ENCODE peak calls at places on chromosomes 11 and 22, in nine cellular contexts. B, L, F, W, K, I, H, D and C are unnamed samples.

GRCh38 chr11:69510471-69511357 is 29.3 kb downstream of the LINC01488 start:
- DNase-seq in B (no peak), L (no peak), F (no peak), W (no peak), K (peak), I (no peak), H (no peak), D (no peak), C (no peak)

GRCh38 chr11:90465553-90465952 is 242.7 kb upstream of the CHORDC1 start:
- DNase-seq in B (no peak), L (no peak), F (no peak), W (no peak), K (no peak), I (no peak), H (no peak), D (no peak), C (no peak)

GRCh38 chr11:20057055-20057943 is 103.0 kb downstream of the DBX1 start:
- DNase-seq in B (no peak), L (no peak), F (no peak), W (no peak), K (peak), I (no peak), H (no peak), D (no peak), C (peak)

GRCh38 chr11:78767409-78767932 is 192.8 kb upstream of the NARS2 start:
- DNase-seq in B (no peak), L (no peak), F (no peak), W (no peak), K (no peak), I (no peak), H (no peak), D (no peak), C (no peak)

GRCh38 chr22:37165066-37165465 is 15.3 kb upstream of the IL2RB start:
- DNase-seq in B (no peak), L (no peak), F (no peak), W (no peak), K (no peak), I (no peak), H (no peak), D (no peak), C (no peak)

GRCh38 chr11:9827700-9828099 is 163.8 kb downstream of the SWAP70 start:
- DNase-seq in B (no peak), L (no peak), F (no peak), W (no peak), K (no peak), I (no peak), H (no peak), D (no peak), C (no peak)

GRCh38 chr11:75733346-75734107 is 15.9 kb downstream of the MOGAT2 start:
- DNase-seq in B (no peak), L (no peak), F (no peak), W (no peak), K (no peak), I (no peak), H (peak), D (no peak), C (no peak)

GRCh38 chr11:63404536-63404935 is 35.0 kb downstream of the SLC22A9 start:
- DNase-seq in B (no peak), L (no peak), F (no peak), W (no peak), K (no peak), I (no peak), H (no peak), D (no peak), C (no peak)

GRCh38 chr11:68142028-68142412 is 20.8 kb upstream of the CHKA start:
- DNase-seq in B (no peak), L (peak), F (no peak), W (no peak), K (no peak), I (no peak), H (no peak), D (no peak), C (no peak)

GRCh38 chr11:37963440-37963839 is 1365.4 kb upstream of the RAG2 start:
- DNase-seq in B (no peak), L (no peak), F (no peak), W (no peak), K (no peak), I (no peak), H (no peak), D (no peak), C (no peak)

GRCh38 chr11:44224867-44225501 is 85.0 kb downstream of the ALX4 start:
- DNase-seq in B (no peak), L (no peak), F (no peak), W (no peak), K (no peak), I (no peak), H (no peak), D (no peak), C (no peak)

GRCh38 chr11:60891103-60891741 is 15.2 kb downstream of the PRPF19 start:
- DNase-seq in B (no peak), L (no peak), F (no peak), W (no peak), K (peak), I (no peak), H (no peak), D (no peak), C (no peak)

GRCh38 chr22:46622081-46622521 is 1.9 kb downstream of the GRAMD4 start:
- DNase-seq in B (peak), L (no peak), F (no peak), W (no peak), K (no peak), I (no peak), H (no peak), D (no peak), C (no peak)

GRCh38 chr11:71251761-71252433 is 480 bp downstream of the SHANK2 start:
- DNase-seq in B (no peak), L (peak), F (peak), W (peak), K (no peak), I (no peak), H (peak), D (peak), C (no peak)

GRCh38 chr11:131579932-131580387 is 209.5 kb downstream of the NTM start:
- DNase-seq in B (peak), L (no peak), F (no peak), W (no peak), K (peak), I (no peak), H (peak), D (peak), C (peak)

GRCh38 chr11:109554951-109555350 is 133.0 kb downstream of the C11orf87 start:
- DNase-seq in B (no peak), L (no peak), F (no peak), W (no peak), K (no peak), I (no peak), H (no peak), D (no peak), C (no peak)

GRCh38 chr22:39997939-39998726 is 3.4 kb downstream of the FAM83F start:
- DNase-seq in B (no peak), L (peak), F (no peak), W (no peak), K (no peak), I (no peak), H (peak), D (no peak), C (no peak)

GRCh38 chr11:115391162-115391561 is 113.1 kb downstream of the CADM1 start:
- DNase-seq in B (no peak), L (no peak), F (no peak), W (no peak), K (no peak), I (no peak), H (no peak), D (no peak), C (no peak)

GRCh38 chr22:48567213-48567975 is 1260.3 kb downstream of the BRD1 start:
- DNase-seq in B (no peak), L (no peak), F (no peak), W (no peak), K (no peak), I (no peak), H (no peak), D (no peak), C (no peak)

GRCh38 chr11:20099527-20099926 is 60.7 kb downstream of the DBX1 start:
- DNase-seq in B (no peak), L (no peak), F (no peak), W (no peak), K (no peak), I (no peak), H (no peak), D (no peak), C (no peak)

GRCh38 chr11:94494200-94494545 is 389 bp downstream of the ANKRD49 start:
- DNase-seq in B (no peak), L (no peak), F (no peak), W (peak), K (no peak), I (no peak), H (no peak), D (no peak), C (no peak)

GRCh38 chr22:27115816-27116256 is 458.4 kb downstream of the MIAT start:
- DNase-seq in B (no peak), L (peak), F (no peak), W (no peak), K (no peak), I (peak), H (no peak), D (no peak), C (no peak)

GRCh38 chr11:69617682-69618081 is 23.3 kb upstream of the CCND1 start:
- DNase-seq in B (no peak), L (no peak), F (no peak), W (no peak), K (no peak), I (no peak), H (no peak), D (no peak), C (no peak)

GRCh38 chr11:59689015-59689414 is 20.2 kb upstream of the PATL1 start:
- DNase-seq in B (no peak), L (no peak), F (no peak), W (no peak), K (no peak), I (no peak), H (no peak), D (no peak), C (no peak)

GRCh38 chr22:21714059-21714770 is 21.4 kb downstream of the YPEL1 start:
- DNase-seq in B (no peak), L (no peak), F (no peak), W (no peak), K (no peak), I (no peak), H (no peak), D (no peak), C (no peak)

GRCh38 chr11:67119577-67120391 is 721 bp downstream of the KDM2A start:
- DNase-seq in B (peak), L (peak), F (peak), W (no peak), K (no peak), I (no peak), H (peak), D (peak), C (no peak)

GRCh38 chr11:34226210-34226609 is 120.8 kb downstream of the NAT10 start:
- DNase-seq in B (no peak), L (no peak), F (no peak), W (no peak), K (no peak), I (no peak), H (no peak), D (no peak), C (no peak)

GRCh38 chr11:61536676-61537270 is 28.2 kb downstream of the LRRC10B start:
- DNase-seq in B (no peak), L (no peak), F (no peak), W (no peak), K (no peak), I (no peak), H (no peak), D (no peak), C (no peak)

GRCh38 chr11:110473666-110474065 is 43.9 kb downstream of the FDX1 start:
- DNase-seq in B (no peak), L (no peak), F (no peak), W (no peak), K (peak), I (no peak), H (no peak), D (no peak), C (no peak)

GRCh38 chr22:50542416-50542927 is 3.2 kb upstream of the KLHDC7B start:
- DNase-seq in B (no peak), L (no peak), F (no peak), W (peak), K (no peak), I (no peak), H (no peak), D (no peak), C (no peak)

GRCh38 chr11:75150079-75150478 is 828 bp upstream of the SLCO2B1 start:
- DNase-seq in B (no peak), L (no peak), F (no peak), W (no peak), K (no peak), I (no peak), H (no peak), D (no peak), C (no peak)

GRCh38 chr11:1039481-1040427 is 3.2 kb upstream of the MUC6 start:
- DNase-seq in B (peak), L (peak), F (no peak), W (no peak), K (peak), I (no peak), H (no peak), D (no peak), C (no peak)

GRCh38 chr11:8545698-8546366 is 48.2 kb downstream of the STK33 start:
- DNase-seq in B (no peak), L (no peak), F (no peak), W (no peak), K (no peak), I (no peak), H (no peak), D (no peak), C (no peak)

GRCh38 chr22:42662114-42663021 is 13.2 kb upstream of the CYB5R3 start:
- DNase-seq in B (peak), L (peak), F (peak), W (peak), K (peak), I (no peak), H (peak), D (peak), C (no peak)

GRCh38 chr11:82701847-82702520 is 31.7 kb downstream of the FAM181B start:
- DNase-seq in B (no peak), L (peak), F (peak), W (no peak), K (peak), I (peak), H (peak), D (peak), C (no peak)

GRCh38 chr11:95917188-95918036 is 6.5 kb downstream of the MTMR2 start:
- DNase-seq in B (no peak), L (no peak), F (no peak), W (no peak), K (peak), I (no peak), H (no peak), D (no peak), C (no peak)

GRCh38 chr11:105862736-105863367 is 159.2 kb downstream of the MSANTD4 start:
- DNase-seq in B (no peak), L (peak), F (no peak), W (peak), K (peak), I (peak), H (no peak), D (no peak), C (peak)

GRCh38 chr11:134949121-134949591 is 537.1 kb upstream of the B3GAT1 start:
- DNase-seq in B (peak), L (no peak), F (no peak), W (no peak), K (peak), I (peak), H (no peak), D (no peak), C (no peak)

GRCh38 chr22:29799217-29799680 is 32.1 kb downstream of the UQCR10 start:
- DNase-seq in B (peak), L (peak), F (no peak), W (no peak), K (peak), I (peak), H (no peak), D (no peak), C (peak)

GRCh38 chr11:96197221-96197620 is 145.8 kb downstream of the MAML2 start:
- DNase-seq in B (no peak), L (no peak), F (no peak), W (no peak), K (peak), I (no peak), H (no peak), D (no peak), C (no peak)

GRCh38 chr11:125871391-125872137 is 15.9 kb upstream of the HYLS1 start:
- DNase-seq in B (no peak), L (peak), F (peak), W (no peak), K (peak), I (peak), H (peak), D (peak), C (no peak)
- TF ChIP-seq CTCF in B (peak), L (no peak), F (peak), W (no peak), K (peak), I (peak), H (peak), D (peak), C (peak)

GRCh38 chr11:2901854-2902783 is 16.5 kb upstream of the CDKN1C start:
- DNase-seq in B (peak), L (peak), F (peak), W (peak), K (peak), I (peak), H (peak), D (peak), C (peak)

GRCh38 chr11:2901196-2901796 is 15.7 kb upstream of the CDKN1C start:
- DNase-seq in B (no peak), L (no peak), F (no peak), W (no peak), K (no peak), I (no peak), H (no peak), D (no peak), C (no peak)

GRCh38 chr11:2902784-2903671 is 17.5 kb upstream of the CDKN1C start:
- DNase-seq in B (no peak), L (peak), F (no peak), W (no peak), K (no peak), I (no peak), H (no peak), D (no peak), C (no peak)

GRCh38 chr11:2904153-2905052 is 18.8 kb upstream of the CDKN1C start:
- DNase-seq in B (no peak), L (peak), F (no peak), W (no peak), K (no peak), I (no peak), H (no peak), D (no peak), C (no peak)

DNA sequence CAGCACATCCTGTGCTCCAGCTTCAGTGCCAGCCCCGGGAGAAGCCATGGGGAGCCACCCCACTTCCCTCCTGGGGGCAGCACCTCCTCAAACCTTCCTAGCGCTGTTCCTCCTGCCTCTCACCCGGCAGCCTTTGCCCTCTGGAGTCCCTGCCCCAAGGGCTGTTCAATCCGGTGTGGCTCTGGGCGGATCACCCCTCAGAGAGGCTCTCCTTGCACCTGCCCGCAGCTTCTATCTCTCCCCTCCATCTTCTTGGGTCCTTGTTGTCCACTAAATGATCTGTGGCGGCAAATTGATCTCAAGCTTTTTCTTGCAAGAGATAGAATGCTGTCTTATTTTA is 18.1 kb upstream of the CDKN1C start:
- DNase-seq in B (no peak), L (no peak), F (no peak), W (no peak), K (no peak), I (no peak), H (no peak), D (no peak), C (no peak)
- TF ChIP-seq CTCF in B (no peak), L (no peak), F (no peak), W (no peak), K (no peak), I (peak), H (no peak), D (no peak), C (no peak)

GRCh38 chr22:23403720-23404688 is 176.1 kb downstream of the IGLL1 start:
- DNase-seq in B (no peak), L (no peak), F (no peak), W (no peak), K (no peak), I (no peak), H (no peak), D (no peak), C (no peak)

GRCh38 chr22:23403152-23403719 is 176.9 kb downstream of the IGLL1 start:
- DNase-seq in B (no peak), L (no peak), F (no peak), W (no peak), K (no peak), I (no peak), H (no peak), D (no peak), C (no peak)

GRCh38 chr22:23401910-23402274 is 178.2 kb downstream of the IGLL1 start:
- DNase-seq in B (no peak), L (no peak), F (no peak), W (no peak), K (no peak), I (no peak), H (peak), D (no peak), C (no peak)

GRCh38 chr22:23401111-23401909 is 178.8 kb downstream of the IGLL1 start:
- DNase-seq in B (no peak), L (no peak), F (no peak), W (no peak), K (no peak), I (no peak), H (no peak), D (no peak), C (peak)

GRCh38 chr22:23402275-23403151 is 177.6 kb downstream of the IGLL1 start:
- DNase-seq in B (peak), L (peak), F (peak), W (peak), K (peak), I (peak), H (peak), D (peak), C (no peak)
- TF ChIP-seq CTCF in B (peak), L (peak), F (peak), W (peak), K (peak), I (peak), H (peak), D (peak), C (peak)

DNA sequence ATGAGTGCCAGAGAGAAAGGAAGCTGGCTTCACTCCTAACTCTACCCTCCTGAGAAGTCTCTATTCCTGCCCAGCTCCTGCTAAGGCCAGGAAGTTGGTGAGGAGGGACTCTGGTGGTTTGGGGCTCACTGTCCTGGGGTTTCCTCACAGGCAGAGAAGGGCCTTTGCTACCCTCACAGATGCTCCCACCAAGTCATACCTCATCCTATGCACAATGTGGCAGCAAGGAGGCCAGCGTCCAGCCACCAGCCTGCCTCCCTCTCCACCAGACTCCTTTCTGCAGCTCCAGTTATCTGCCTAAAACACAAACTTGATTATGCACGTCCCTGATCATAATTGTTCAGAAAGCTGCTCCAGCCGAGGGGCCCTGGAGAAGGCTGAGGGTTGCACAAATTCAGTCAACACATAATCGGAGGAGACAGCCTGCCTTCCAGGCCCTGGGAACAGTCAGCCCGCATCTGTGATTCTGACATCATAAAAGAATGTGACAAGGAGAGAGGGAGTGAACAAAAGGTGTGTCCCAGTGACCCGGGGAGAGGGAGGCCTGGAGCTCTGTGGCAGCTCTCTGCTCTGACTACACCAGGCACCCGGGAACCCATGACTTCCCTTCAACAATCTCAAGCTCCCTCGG is 28.8 kb downstream of the DKK3 start:
- DNase-seq in B (no peak), L (peak), F (no peak), W (no peak), K (peak), I (no peak), H (no peak), D (no peak), C (no peak)
- TF ChIP-seq CTCF in B (no peak), L (no peak), F (no peak), W (no peak), K (no peak), I (no peak), H (no peak), D (no peak), C (no peak)